ENCODE peak calls at places on chromosomes 16 and 17, in five cellular contexts. N, G, E, I and X are unnamed samples.

GRCh38 chr16:81581107-81581506 is 136.5 kb downstream of the CMIP start:
- DNase-seq in N (no peak), G (no peak), E (no peak), I (no peak), X (no peak)

GRCh38 chr17:44354582-44355309 is 8.9 kb downstream of the FAM171A2 start:
- DNase-seq in N (no peak), G (no peak), E (peak), I (no peak), X (no peak)

GRCh38 chr16:71878911-71879310 is 5.1 kb downstream of the ZNF821 start:
- DNase-seq in N (no peak), G (no peak), E (no peak), I (no peak), X (no peak)

GRCh38 chr16:78673884-78674283 is 574.4 kb downstream of the WWOX start:
- DNase-seq in N (no peak), G (no peak), E (no peak), I (no peak), X (no peak)

GRCh38 chr16:53849994-53850393 is 146.0 kb downstream of the FTO start:
- DNase-seq in N (no peak), G (no peak), E (no peak), I (no peak), X (no peak)

GRCh38 chr16:12462690-12463646 is 340.7 kb downstream of the CPPED1 start:
- DNase-seq in N (no peak), G (no peak), E (no peak), I (no peak), X (no peak)

GRCh38 chr16:26051078-26051477 is 359.3 kb downstream of the HS3ST4 start:
- DNase-seq in N (no peak), G (no peak), E (no peak), I (no peak), X (no peak)

GRCh38 chr17:57441270-57441600 is 184.9 kb downstream of the MSI2 start:
- DNase-seq in N (no peak), G (no peak), E (no peak), I (no peak), X (no peak)

GRCh38 chr17:46964315-46965265 is 14.5 kb downstream of the RPRML start:
- DNase-seq in N (no peak), G (no peak), E (peak), I (no peak), X (no peak)

GRCh38 chr17:19590912-19591551 is 57.4 kb downstream of the SLC47A1 start:
- DNase-seq in N (no peak), G (peak), E (no peak), I (no peak), X (peak)

GRCh38 chr16:53821487-53821886 is 117.5 kb downstream of the FTO start:
- DNase-seq in N (no peak), G (no peak), E (no peak), I (no peak), X (no peak)

DNA sequence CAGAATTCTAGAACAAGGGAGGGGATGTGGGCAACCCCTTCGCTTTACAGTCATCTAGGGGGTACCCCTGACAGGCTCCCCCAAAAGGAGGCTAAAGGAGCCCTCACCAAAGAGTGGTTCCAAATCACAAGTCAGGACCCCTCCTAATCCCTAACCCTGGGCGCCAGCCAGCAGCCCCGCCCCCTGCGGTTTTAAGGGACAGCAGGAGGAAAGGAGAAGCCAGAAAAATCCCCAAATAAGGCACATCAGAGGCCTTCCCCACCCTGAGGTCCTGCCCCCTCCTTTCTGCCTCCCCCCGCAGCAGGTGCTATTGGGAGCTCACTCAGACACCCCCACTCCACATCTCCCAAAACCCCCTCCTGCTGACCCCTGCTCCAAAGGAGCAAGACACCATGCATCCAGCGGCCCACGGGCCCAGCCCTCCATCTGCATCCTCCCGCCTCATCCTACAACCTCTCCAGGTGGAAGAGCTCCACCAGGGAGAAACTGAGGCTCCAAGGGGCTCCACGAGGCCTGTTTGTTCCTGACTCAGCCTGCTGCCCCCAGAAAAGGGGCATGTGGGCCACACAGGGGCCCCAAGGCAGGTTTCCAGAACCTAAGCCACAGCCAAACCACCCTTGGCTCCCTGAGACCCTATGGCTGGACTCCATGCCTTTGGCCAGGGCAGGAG is 93.5 kb downstream of the GOSR1 start:
- DNase-seq in N (no peak), G (no peak), E (no peak), I (no peak), X (no peak)
- H2AFZ ChIP-seq in N (no peak), G (no peak), E (no peak), I (no peak), X (no peak)

GRCh38 chr16:86886651-86887050 is 308.3 kb downstream of the FOXL1 start:
- DNase-seq in N (no peak), G (no peak), E (no peak), I (no peak), X (no peak)

GRCh38 chr16:86885139-86885538 is 306.8 kb downstream of the FOXL1 start:
- DNase-seq in N (no peak), G (no peak), E (no peak), I (no peak), X (no peak)

GRCh38 chr16:86882586-86883280 is 304.4 kb downstream of the FOXL1 start:
- DNase-seq in N (no peak), G (no peak), E (no peak), I (no peak), X (no peak)

GRCh38 chr16:86883583-86884188 is 305.3 kb downstream of the FOXL1 start:
- DNase-seq in N (no peak), G (no peak), E (no peak), I (no peak), X (no peak)

DNA sequence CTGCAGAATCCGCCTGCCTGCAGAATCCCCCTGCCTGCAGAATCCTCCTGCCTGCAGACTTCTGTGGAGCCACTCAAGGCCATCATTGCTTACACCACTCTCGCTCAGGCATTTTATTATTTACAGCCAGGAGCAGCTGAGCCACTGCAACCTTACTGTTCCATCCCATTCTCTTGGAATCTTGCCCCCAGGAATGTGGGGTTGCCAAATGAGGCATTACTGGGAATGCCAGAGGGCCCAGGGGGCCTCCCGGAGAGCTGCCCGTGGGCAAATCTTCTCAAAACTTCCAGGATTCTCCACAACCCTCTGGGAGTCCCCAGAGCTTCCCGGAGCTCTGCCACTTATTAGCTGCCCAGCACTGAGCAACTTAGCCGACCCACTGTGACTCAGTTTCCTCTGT is 305.9 kb downstream of the FOXL1 start:
- DNase-seq in N (no peak), G (no peak), E (no peak), I (no peak), X (no peak)
- TF ChIP-seq SIN3A in N (no peak), G (no peak), E (no peak), I (no peak), X (no peak)

GRCh38 chr16:19116711-19117449 is 3.1 kb downstream of the ITPRIPL2 start:
- DNase-seq in N (no peak), G (no peak), E (no peak), I (no peak), X (no peak)

GRCh38 chr16:19114359-19115147 is 789 bp downstream of the ITPRIPL2 start:
- DNase-seq in N (no peak), G (no peak), E (peak), I (no peak), X (peak)

GRCh38 chr16:19119564-19119963 is 5.8 kb downstream of the ITPRIPL2 start:
- DNase-seq in N (no peak), G (no peak), E (no peak), I (no peak), X (no peak)

GRCh38 chr16:19115148-19116021 is 1.6 kb downstream of the ITPRIPL2 start:
- DNase-seq in N (no peak), G (no peak), E (no peak), I (no peak), X (peak)

DNA sequence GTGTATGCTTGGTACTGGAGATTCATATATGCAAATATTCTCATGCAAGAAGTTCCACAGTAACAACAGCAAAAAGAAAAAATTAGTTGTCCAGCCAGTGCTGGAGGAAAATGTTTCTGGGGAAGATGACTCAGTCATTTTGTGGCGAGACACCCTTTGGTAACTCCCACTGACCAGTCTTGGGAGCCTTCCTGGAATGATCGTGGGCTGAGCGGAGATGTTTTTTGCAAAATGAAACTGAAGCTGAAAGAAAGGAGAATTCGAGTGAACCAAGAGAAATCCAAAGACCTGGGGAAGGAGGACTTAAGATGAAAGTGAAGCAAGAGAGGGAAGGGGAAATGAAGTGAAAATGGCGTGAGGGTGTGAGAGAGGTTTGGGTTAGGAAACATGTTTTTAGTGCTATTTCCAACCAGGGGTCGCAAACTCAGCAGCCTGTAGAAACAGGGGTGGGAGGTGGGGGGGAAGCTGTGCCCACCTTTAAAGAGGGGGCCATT is 5.2 kb downstream of the ITPRIPL2 start:
- DNase-seq in N (no peak), G (no peak), E (no peak), I (no peak), X (no peak)
- H2AFZ ChIP-seq in N (peak), G (no peak), E (no peak), I (no peak), X (peak)

GRCh38 chr17:78872486-78872885 is 30.5 kb downstream of the CEP295NL start:
- DNase-seq in N (no peak), G (no peak), E (no peak), I (no peak), X (no peak)

GRCh38 chr17:78875738-78876597 is 27.0 kb downstream of the CEP295NL start:
- DNase-seq in N (no peak), G (no peak), E (no peak), I (no peak), X (peak)

GRCh38 chr17:78870621-78871020 is 30.0 kb upstream of the USP36 start:
- DNase-seq in N (no peak), G (no peak), E (no peak), I (no peak), X (no peak)

GRCh38 chr17:78875331-78875730 is 27.7 kb downstream of the CEP295NL start:
- DNase-seq in N (no peak), G (no peak), E (no peak), I (no peak), X (no peak)

GRCh38 chr17:78873519-78874340 is 29.3 kb downstream of the CEP295NL start:
- DNase-seq in N (no peak), G (no peak), E (no peak), I (no peak), X (peak)
- TF ChIP-seq SIN3A in N (no peak), G (no peak), E (no peak), I (no peak), X (no peak)

GRCh38 chr16:69523571-69523970 is 42.2 kb upstream of the NFAT5 start:
- DNase-seq in N (no peak), G (no peak), E (no peak), I (no peak), X (no peak)

GRCh38 chr16:69522732-69523404 is 42.9 kb upstream of the NFAT5 start:
- DNase-seq in N (no peak), G (peak), E (no peak), I (peak), X (peak)

GRCh38 chr16:69520413-69520799 is 45.4 kb upstream of the NFAT5 start:
- DNase-seq in N (no peak), G (no peak), E (no peak), I (no peak), X (no peak)

GRCh38 chr16:69522041-69522578 is 43.7 kb upstream of the NFAT5 start:
- DNase-seq in N (no peak), G (no peak), E (no peak), I (no peak), X (no peak)

DNA sequence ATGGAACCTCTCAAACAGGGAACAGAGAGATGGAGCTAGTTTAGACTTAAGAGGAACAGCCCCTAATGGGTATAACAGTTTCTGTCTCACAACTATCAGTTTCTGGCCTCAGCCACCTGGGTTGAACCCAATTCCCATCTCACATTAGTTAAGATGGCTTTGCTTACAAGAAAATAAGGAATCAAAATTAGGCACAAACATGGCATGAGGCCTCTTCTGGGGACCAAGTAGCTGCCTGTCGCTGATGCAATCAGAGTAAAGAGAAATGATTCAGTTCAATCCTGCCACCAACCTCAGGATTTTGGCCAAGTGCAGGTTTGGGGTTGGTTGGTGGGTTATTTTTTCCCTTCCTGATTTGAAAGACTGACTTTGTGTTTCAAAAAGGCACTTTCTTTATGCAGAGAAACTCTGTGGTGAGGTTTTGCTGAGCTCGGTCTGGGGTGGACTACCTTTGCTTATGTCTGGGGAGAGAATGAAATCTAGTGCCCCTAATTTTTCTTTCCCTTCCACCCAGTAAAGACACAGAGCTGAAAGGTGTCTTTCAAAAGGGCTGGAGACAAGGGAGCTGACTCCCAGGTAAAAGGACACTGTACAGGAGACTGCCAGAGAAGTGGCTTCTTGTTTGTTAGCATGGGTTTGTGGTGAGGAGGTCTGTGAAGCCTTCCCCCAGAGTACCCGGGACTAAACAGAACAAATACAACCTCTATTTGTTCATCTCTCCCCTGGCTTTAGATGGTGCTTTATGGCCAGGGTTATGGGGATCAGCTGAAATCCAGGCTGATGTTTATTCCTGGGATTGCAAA is 44.8 kb upstream of the NFAT5 start:
- DNase-seq in N (peak), G (peak), E (no peak), I (no peak), X (no peak)
- H2AFZ ChIP-seq in N (peak), G (peak), E (peak), I (no peak), X (peak)

DNA sequence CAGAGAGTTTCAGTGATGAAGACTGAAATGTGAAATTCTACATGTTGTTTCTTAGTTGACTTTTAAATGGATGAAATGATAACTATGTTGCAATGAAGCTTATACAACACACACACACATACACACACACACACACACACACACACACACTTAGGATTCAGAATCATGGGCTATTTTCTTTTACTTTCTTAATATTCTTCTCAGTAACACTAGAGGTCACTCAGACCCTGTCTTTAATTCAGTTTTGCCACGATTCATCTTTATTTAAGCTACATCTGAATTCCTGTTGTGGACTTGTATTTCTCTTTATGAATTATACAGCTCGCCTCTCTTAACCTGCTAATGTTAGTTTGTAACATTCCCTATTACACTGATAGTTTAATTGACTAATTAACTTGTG is 109.6 kb upstream of the GOT2 start:
- DNase-seq in N (peak), G (peak), E (no peak), I (peak), X (peak)
- TF ChIP-seq SIN3A in N (no peak), G (no peak), E (no peak), I (no peak), X (no peak)

GRCh38 chr17:64024781-64025731 is 4.6 kb upstream of the ICAM2 start:
- DNase-seq in N (no peak), G (no peak), E (no peak), I (no peak), X (no peak)
- H2AFZ ChIP-seq in N (peak), G (no peak), E (no peak), I (peak), X (no peak)

GRCh38 chr16:80585764-80586163 is 45.0 kb downstream of the DYNLRB2 start:
- DNase-seq in N (no peak), G (no peak), E (no peak), I (no peak), X (no peak)

GRCh38 chr16:80583466-80583865 is 42.7 kb downstream of the DYNLRB2 start:
- DNase-seq in N (no peak), G (no peak), E (no peak), I (no peak), X (no peak)

GRCh38 chr16:80576343-80576912 is 35.6 kb downstream of the DYNLRB2 start:
- DNase-seq in N (no peak), G (no peak), E (no peak), I (no peak), X (no peak)

GRCh38 chr16:80577485-80578280 is 36.9 kb downstream of the DYNLRB2 start:
- DNase-seq in N (no peak), G (peak), E (no peak), I (no peak), X (no peak)

DNA sequence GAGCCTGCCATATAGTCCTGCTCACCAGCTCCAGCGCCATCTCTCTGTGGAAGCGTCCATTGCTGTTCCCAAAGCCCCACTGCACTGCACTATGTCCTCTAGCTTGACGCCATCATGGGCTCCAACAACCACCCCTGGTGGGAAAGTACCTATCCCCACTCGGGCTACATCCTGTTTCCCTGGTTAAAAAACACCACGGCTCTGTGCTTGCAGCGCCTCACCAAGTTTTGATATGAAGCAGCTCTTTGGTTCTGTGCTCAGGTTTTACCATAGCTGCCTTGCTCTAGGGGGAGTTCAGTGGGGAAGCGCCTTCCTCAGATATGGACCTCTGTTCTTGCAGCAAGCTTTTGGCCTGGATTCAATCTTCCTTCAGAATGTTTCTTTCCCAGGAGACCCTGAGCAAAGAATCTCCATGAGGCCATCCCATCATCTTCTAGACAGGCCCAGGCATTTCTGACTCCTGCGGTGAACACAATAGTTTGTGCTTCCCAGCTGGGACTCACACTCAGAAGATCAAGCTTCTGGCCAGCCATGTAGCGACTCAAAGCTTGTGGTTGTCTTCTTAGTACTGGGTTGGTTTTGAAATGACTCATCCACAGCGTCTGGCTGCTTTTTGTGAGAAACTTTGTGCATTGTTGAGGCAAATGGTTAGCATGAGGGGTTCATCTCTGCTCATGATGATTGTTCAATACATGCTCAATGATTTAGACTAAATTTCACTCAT is 39.5 kb downstream of the DYNLRB2 start:
- DNase-seq in N (peak), G (no peak), E (no peak), I (no peak), X (no peak)
- TF ChIP-seq SIN3A in N (no peak), G (no peak), E (no peak), I (no peak), X (no peak)

GRCh38 chr16:51034481-51035109 is 116.5 kb downstream of the SALL1 start:
- DNase-seq in N (no peak), G (no peak), E (no peak), I (no peak), X (no peak)
- H2AFZ ChIP-seq in N (no peak), G (no peak), E (no peak), I (no peak), X (no peak)